ENCODE peak calls at places on chromosomes 4 and X, in eight cellular contexts. Z, P, B, R, D, H, N and Q are unnamed samples.

GRCh38 chrX:80751456-80751855 is 58.2 kb downstream of the BRWD3 start:
- DNase-seq in Z (no peak), P (no peak), B (no peak), R (no peak), D (no peak), H (no peak), N (no peak), Q (no peak)

GRCh38 chr4:98469776-98470175 is 188.6 kb downstream of the TSPAN5 start:
- DNase-seq in Z (no peak), P (no peak), B (no peak), R (no peak), D (no peak), H (no peak), N (no peak), Q (no peak)

GRCh38 chr4:6619116-6619465 is 21.4 kb upstream of the MRFAP1 start:
- DNase-seq in Z (no peak), P (no peak), B (no peak), R (no peak), D (no peak), H (no peak), N (no peak), Q (peak; percentile 19)

GRCh38 chr4:128660361-128660964 is 149.0 kb upstream of the JADE1 start:
- DNase-seq in Z (no peak), P (no peak), B (no peak), R (no peak), D (peak; percentile 75), H (peak; percentile 39), N (peak; percentile 68), Q (no peak)

GRCh38 chr4:104524591-104524990 is 29.9 kb upstream of the CXXC4 start:
- DNase-seq in Z (no peak), P (no peak), B (no peak), R (no peak), D (peak; percentile 69), H (peak; percentile 65), N (no peak), Q (no peak)

GRCh38 chr4:84583871-84584373 is 995 bp downstream of the CDS1 start:
- DNase-seq in Z (no peak), P (no peak), B (no peak), R (no peak), D (peak; percentile 8), H (no peak), N (no peak), Q (no peak)

GRCh38 chr4:64144994-64145393 is 264.3 kb downstream of the TECRL start:
- DNase-seq in Z (no peak), P (no peak), B (no peak), R (no peak), D (no peak), H (no peak), N (no peak), Q (no peak)

GRCh38 chr4:118997601-118998000 is 108.9 kb downstream of the SYNPO2 start:
- DNase-seq in Z (no peak), P (no peak), B (no peak), R (no peak), D (peak; percentile 77), H (peak; percentile 25), N (no peak), Q (no peak)

GRCh38 chr4:149987330-149987751 is 90.9 kb upstream of the DCLK2 start:
- DNase-seq in Z (no peak), P (no peak), B (no peak), R (no peak), D (peak; percentile 81), H (no peak), N (no peak), Q (no peak)

GRCh38 chrX:127085939-127086338 is 266.4 kb downstream of the PRR32 start:
- DNase-seq in Z (no peak), P (no peak), B (no peak), R (no peak), D (no peak), H (no peak), N (no peak), Q (no peak)

GRCh38 chr4:106247600-106247999 is 68.4 kb downstream of the TBCK start:
- DNase-seq in Z (no peak), P (no peak), B (no peak), R (no peak), D (no peak), H (no peak), N (no peak), Q (no peak)

GRCh38 chr4:15197005-15197404 is 194.7 kb downstream of the CPEB2 start:
- DNase-seq in Z (no peak), P (no peak), B (no peak), R (no peak), D (peak; percentile 50), H (peak; percentile 8), N (no peak), Q (no peak)

GRCh38 chr4:6389426-6389825 is 83.0 kb downstream of the PPP2R2C start:
- DNase-seq in Z (peak; percentile 34), P (no peak), B (no peak), R (no peak), D (no peak), H (no peak), N (no peak), Q (no peak)

GRCh38 chr4:114180481-114180880 is 201.0 kb upstream of the ARSJ start:
- DNase-seq in Z (no peak), P (no peak), B (peak; percentile 16), R (peak; percentile 1), D (peak; percentile 72), H (peak; percentile 81), N (peak; percentile 33), Q (no peak)

GRCh38 chr4:159227984-159228383 is 125.1 kb downstream of the RAPGEF2 start:
- DNase-seq in Z (peak; percentile 58), P (peak; percentile 63), B (peak; percentile 80), R (no peak), D (peak; percentile 86), H (peak; percentile 94), N (peak; percentile 48), Q (peak; percentile 83)

GRCh38 chr4:152949930-152950329 is 13.8 kb downstream of the FHDC1 start:
- DNase-seq in Z (no peak), P (no peak), B (no peak), R (no peak), D (no peak), H (no peak), N (no peak), Q (no peak)

GRCh38 chr4:95547708-95548471 is 883 bp downstream of the UNC5C start:
- DNase-seq in Z (peak; percentile 35), P (peak; percentile 13), B (peak; percentile 25), R (no peak), D (peak; percentile 80), H (peak; percentile 37), N (no peak), Q (peak; percentile 56)

GRCh38 chr4:2244947-2245786 is 3.2 kb upstream of the HAUS3 start:
- DNase-seq in Z (peak; percentile 34), P (no peak), B (peak; percentile 14), R (no peak), D (no peak), H (no peak), N (no peak), Q (no peak)

GRCh38 chr4:2243682-2244380 is 1.9 kb upstream of the HAUS3 start:
- DNase-seq in Z (peak; percentile 62), P (peak; percentile 48), B (peak; percentile 50), R (peak; percentile 1), D (peak; percentile 34), H (no peak), N (peak; percentile 67), Q (peak; percentile 58)

GRCh38 chr4:2237267-2237666 is 4.7 kb downstream of the HAUS3 start:
- DNase-seq in Z (no peak), P (no peak), B (no peak), R (no peak), D (no peak), H (no peak), N (no peak), Q (no peak)

GRCh38 chr4:2241410-2242353 is at the start of the genes HAUS3 and POLN:
- DNase-seq in Z (peak; percentile 99), P (peak; percentile 99), B (peak; percentile 98), R (peak; percentile 99), D (peak; percentile 96), H (peak; percentile 82), N (peak; percentile 98), Q (peak; percentile 99)

DNA sequence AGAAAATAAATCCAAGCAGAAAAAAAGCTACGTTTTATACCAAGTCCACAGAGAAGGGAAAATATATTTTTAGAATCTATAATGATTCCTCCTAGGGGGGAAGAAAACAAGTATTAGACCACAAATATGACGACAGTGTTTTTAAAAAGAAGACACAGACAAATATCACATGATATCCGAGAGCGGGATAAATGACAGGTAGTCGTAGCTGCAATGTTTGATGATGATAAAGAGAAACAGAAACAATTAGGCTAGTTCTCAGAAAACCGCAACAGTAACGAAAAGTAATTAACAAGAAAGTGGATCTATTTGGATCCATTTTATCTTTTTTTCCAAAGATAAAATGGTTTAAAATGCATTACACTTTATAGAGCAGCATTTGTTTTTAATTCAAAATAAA is 918 bp downstream of the HAUS3 start:
- DNase-seq in Z (no peak), P (no peak), B (no peak), R (no peak), D (no peak), H (no peak), N (no peak), Q (no peak)
- H3K4me1 ChIP-seq in Z (peaks cover 28% of the 10 kb centered on the region), P (peaks cover 28% of the 10 kb centered on the region), B (peaks cover 85% of the 10 kb centered on the region), R (peaks cover 55% of the 10 kb centered on the region), D (peaks cover 7% of the 10 kb centered on the region), H (peaks cover 19% of the 10 kb centered on the region), N (peaks cover 38% of the 10 kb centered on the region), Q (peaks cover 70% of the 10 kb centered on the region)

DNA sequence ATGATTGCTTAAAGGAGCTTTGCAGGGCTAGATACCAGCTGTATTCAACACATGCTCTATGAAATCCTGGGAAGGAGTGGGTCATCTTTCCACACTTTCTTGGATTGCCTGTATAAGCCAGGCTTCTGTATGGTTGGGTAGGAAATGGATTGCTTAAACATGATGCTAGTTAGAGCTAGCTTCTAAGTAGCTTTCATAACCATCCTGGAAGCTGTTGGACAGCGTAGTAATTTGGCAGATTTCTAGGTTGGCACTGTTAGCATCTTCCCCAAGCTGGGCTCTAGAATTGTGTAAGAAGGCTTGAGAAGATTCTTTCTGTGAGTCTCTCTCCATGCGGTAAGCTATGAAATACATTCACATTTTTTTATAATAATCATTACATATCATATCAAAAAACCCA is 127.3 kb downstream of the LINC00632 start:
- DNase-seq in Z (no peak), P (no peak), B (no peak), R (no peak), D (no peak), H (no peak), N (no peak), Q (no peak)
- H3K4me1 ChIP-seq in Z (no peaks in the 10 kb centered on the region), P (no peaks in the 10 kb centered on the region), B (no peaks in the 10 kb centered on the region), R (no peaks in the 10 kb centered on the region), D (no peaks in the 10 kb centered on the region), H (no peaks in the 10 kb centered on the region), N (no peaks in the 10 kb centered on the region), Q (no peaks in the 10 kb centered on the region)

GRCh38 chr4:48131736-48132135 is 2.3 kb downstream of the TXK start:
- DNase-seq in Z (no peak), P (no peak), B (no peak), R (no peak), D (no peak), H (no peak), N (no peak), Q (no peak)
- H3K4me1 ChIP-seq in Z (peaks cover 17% of the 10 kb centered on the region), P (no peaks in the 10 kb centered on the region), B (peaks cover 61% of the 10 kb centered on the region), R (peaks cover 88% of the 10 kb centered on the region), D (peaks cover 10% of the 10 kb centered on the region), H (peaks cover 8% of the 10 kb centered on the region), N (no peaks in the 10 kb centered on the region), Q (peaks cover 28% of the 10 kb centered on the region)

DNA sequence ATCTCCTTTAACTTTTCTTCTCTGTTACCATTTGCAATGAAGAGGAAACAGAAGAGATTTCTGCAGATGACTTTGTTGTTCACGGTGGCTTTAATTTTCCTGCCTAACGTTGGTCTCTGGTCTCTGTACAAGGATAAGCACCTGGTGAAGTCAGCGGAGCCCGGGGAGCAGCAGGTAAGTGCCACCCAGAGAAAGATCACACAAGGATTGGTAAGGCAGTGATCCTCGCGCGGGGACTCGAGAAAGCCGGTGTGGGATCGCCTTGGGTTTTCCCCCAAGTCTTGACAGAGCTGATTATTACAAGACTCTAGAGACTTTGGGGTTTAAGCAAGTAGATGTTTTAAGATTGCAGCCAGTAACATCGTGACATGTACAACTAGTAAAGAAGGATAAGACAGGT is 1.3 kb downstream of the GALNTL6 start:
- DNase-seq in Z (no peak), P (no peak), B (no peak), R (no peak), D (peak; percentile 2), H (no peak), N (no peak), Q (no peak)
- H3K4me1 ChIP-seq in Z (no peaks in the 10 kb centered on the region), P (no peaks in the 10 kb centered on the region), B (peaks cover 18% of the 10 kb centered on the region), R (no peaks in the 10 kb centered on the region), D (peaks cover 17% of the 10 kb centered on the region), H (peaks cover 10% of the 10 kb centered on the region), N (no peaks in the 10 kb centered on the region), Q (peaks cover 16% of the 10 kb centered on the region)